ENCODE peak calls at places on chromosomes 6 and 20, in six cellular contexts. One of them, this sample, is unnamed.

GRCh38 chr6:151321438-151321837 is 69.9 kb downstream of the ZBTB2 start:
- DNase-seq in HCT116: no peak
- DNase-seq in mammary epithelial cell: no peak
- DNase-seq in GM12878: no peak
- DNase-seq in PC-3: no peak
- DNase-seq in IMR-90: no peak
- DNase-seq in this sample: no peak

GRCh38 chr6:32983964-32984638 is 15.7 kb downstream of the BRD2 start:
- DNase-seq in IMR-90: no peak
- DNase-seq in GM12878: no peak
- DNase-seq in mammary epithelial cell: no peak
- DNase-seq in PC-3: no peak
- DNase-seq in HCT116: no peak
- DNase-seq in this sample: no peak

GRCh38 chr6:90466191-90466940 is 120.5 kb downstream of the MAP3K7 start:
- DNase-seq in IMR-90: peak; percentile 16
- DNase-seq in mammary epithelial cell: peak; percentile 38
- DNase-seq in HCT116: no peak
- DNase-seq in PC-3: no peak
- DNase-seq in GM12878: no peak
- DNase-seq in this sample: peak; percentile 18

GRCh38 chr20:37969949-37970855 is 63.1 kb downstream of the TTI1 start:
- DNase-seq in mammary epithelial cell: peak; percentile 17
- DNase-seq in IMR-90: no peak
- DNase-seq in PC-3: peak; percentile 69
- DNase-seq in GM12878: no peak
- DNase-seq in HCT116: no peak
- DNase-seq in this sample: no peak

GRCh38 chr6:153002613-153003293 is at the start of gene MTRF1L:
- DNase-seq in PC-3: peak; percentile 95
- DNase-seq in HCT116: peak; percentile 94
- DNase-seq in mammary epithelial cell: peak; percentile 95
- DNase-seq in IMR-90: peak; percentile 97
- DNase-seq in GM12878: peak; percentile 82
- DNase-seq in this sample: peak; percentile 93

GRCh38 chr20:35192071-35192872 is 20.4 kb downstream of the PROCR start:
- DNase-seq in mammary epithelial cell: peak; percentile 4
- DNase-seq in GM12878: no peak
- DNase-seq in HCT116: no peak
- DNase-seq in PC-3: peak; percentile 88
- DNase-seq in IMR-90: peak; percentile 41
- DNase-seq in this sample: no peak

GRCh38 chr6:28501259-28501658 is 14.3 kb downstream of the GPX6 start:
- DNase-seq in IMR-90: no peak
- DNase-seq in mammary epithelial cell: no peak
- DNase-seq in PC-3: no peak
- DNase-seq in HCT116: no peak
- DNase-seq in GM12878: no peak
- DNase-seq in this sample: no peak

GRCh38 chr20:25247100-25247665 is 702 bp upstream of the PYGB start:
- DNase-seq in IMR-90: peak; percentile 60
- DNase-seq in HCT116: peak; percentile 37
- DNase-seq in GM12878: no peak
- DNase-seq in mammary epithelial cell: peak; percentile 59
- DNase-seq in PC-3: peak; percentile 70
- DNase-seq in this sample: peak; percentile 95

GRCh38 chr6:38262609-38263008 is 377.1 kb downstream of the BTBD9 start:
- DNase-seq in GM12878: no peak
- DNase-seq in mammary epithelial cell: peak; percentile 60
- DNase-seq in IMR-90: peak; percentile 74
- DNase-seq in HCT116: no peak
- DNase-seq in PC-3: peak; percentile 83
- DNase-seq in this sample: peak; percentile 69

GRCh38 chr6:4583026-4583425 is 193.2 kb upstream of the CDYL start:
- DNase-seq in GM12878: no peak
- DNase-seq in PC-3: no peak
- DNase-seq in IMR-90: no peak
- DNase-seq in HCT116: no peak
- DNase-seq in mammary epithelial cell: no peak
- DNase-seq in this sample: no peak

GRCh38 chr6:56370591-56371198 is 123.3 kb upstream of the COL21A1 start:
- DNase-seq in IMR-90: peak; percentile 87
- DNase-seq in GM12878: peak; percentile 34
- DNase-seq in PC-3: peak; percentile 89
- DNase-seq in mammary epithelial cell: peak; percentile 92
- DNase-seq in HCT116: no peak
- DNase-seq in this sample: peak; percentile 53

GRCh38 chr6:154232013-154232920 is 124.3 kb downstream of the IPCEF1 start:
- DNase-seq in HCT116: no peak
- DNase-seq in GM12878: no peak
- DNase-seq in mammary epithelial cell: no peak
- DNase-seq in PC-3: peak; percentile 65
- DNase-seq in IMR-90: peak; percentile 39
- DNase-seq in this sample: peak; percentile 65

GRCh38 chr6:42043787-42044475 is 6.4 kb upstream of the TAF8 start:
- DNase-seq in PC-3: peak; percentile 92
- DNase-seq in GM12878: peak; percentile 68
- DNase-seq in IMR-90: peak; percentile 79
- DNase-seq in HCT116: peak; percentile 62
- DNase-seq in mammary epithelial cell: peak; percentile 76
- DNase-seq in this sample: peak; percentile 97

GRCh38 chr20:51354769-51355319 is 187.7 kb downstream of the NFATC2 start:
- DNase-seq in IMR-90: peak; percentile 84
- DNase-seq in HCT116: no peak
- DNase-seq in GM12878: no peak
- DNase-seq in PC-3: peak; percentile 98
- DNase-seq in mammary epithelial cell: no peak
- DNase-seq in this sample: peak; percentile 91

GRCh38 chr6:124577734-124578281 is 384.4 kb upstream of the RNF217 start:
- DNase-seq in HCT116: no peak
- DNase-seq in PC-3: no peak
- DNase-seq in mammary epithelial cell: no peak
- DNase-seq in IMR-90: no peak
- DNase-seq in GM12878: no peak
- DNase-seq in this sample: no peak

GRCh38 chr20:21739682-21740081 is 34.2 kb downstream of the PAX1 start:
- DNase-seq in IMR-90: no peak
- DNase-seq in mammary epithelial cell: no peak
- DNase-seq in PC-3: no peak
- DNase-seq in GM12878: no peak
- DNase-seq in HCT116: no peak
- DNase-seq in this sample: no peak

GRCh38 chr20:31674895-31675827 is 37.4 kb downstream of the COX4I2 start:
- DNase-seq in GM12878: no peak
- DNase-seq in mammary epithelial cell: peak; percentile 78
- DNase-seq in HCT116: no peak
- DNase-seq in IMR-90: peak; percentile 64
- DNase-seq in PC-3: peak; percentile 86
- DNase-seq in this sample: peak; percentile 90

GRCh38 chr20:58895099-58895795 is 42.7 kb downstream of the GNAS start:
- DNase-seq in PC-3: no peak
- DNase-seq in IMR-90: no peak
- DNase-seq in GM12878: no peak
- DNase-seq in HCT116: no peak
- DNase-seq in mammary epithelial cell: no peak
- DNase-seq in this sample: no peak
- H3K4me1 ChIP-seq in PC-3: peaks cover 25% of the 10 kb centered on the region
- H3K4me1 ChIP-seq in IMR-90: peaks cover 19% of the 10 kb centered on the region
- H3K4me1 ChIP-seq in GM12878: peaks cover 14% of the 10 kb centered on the region
- H3K4me1 ChIP-seq in HCT116: peaks cover 21% of the 10 kb centered on the region
- H3K4me1 ChIP-seq in mammary epithelial cell: peaks cover 28% of the 10 kb centered on the region
- H3K4me1 ChIP-seq in this sample: peaks cover 33% of the 10 kb centered on the region

DNA sequence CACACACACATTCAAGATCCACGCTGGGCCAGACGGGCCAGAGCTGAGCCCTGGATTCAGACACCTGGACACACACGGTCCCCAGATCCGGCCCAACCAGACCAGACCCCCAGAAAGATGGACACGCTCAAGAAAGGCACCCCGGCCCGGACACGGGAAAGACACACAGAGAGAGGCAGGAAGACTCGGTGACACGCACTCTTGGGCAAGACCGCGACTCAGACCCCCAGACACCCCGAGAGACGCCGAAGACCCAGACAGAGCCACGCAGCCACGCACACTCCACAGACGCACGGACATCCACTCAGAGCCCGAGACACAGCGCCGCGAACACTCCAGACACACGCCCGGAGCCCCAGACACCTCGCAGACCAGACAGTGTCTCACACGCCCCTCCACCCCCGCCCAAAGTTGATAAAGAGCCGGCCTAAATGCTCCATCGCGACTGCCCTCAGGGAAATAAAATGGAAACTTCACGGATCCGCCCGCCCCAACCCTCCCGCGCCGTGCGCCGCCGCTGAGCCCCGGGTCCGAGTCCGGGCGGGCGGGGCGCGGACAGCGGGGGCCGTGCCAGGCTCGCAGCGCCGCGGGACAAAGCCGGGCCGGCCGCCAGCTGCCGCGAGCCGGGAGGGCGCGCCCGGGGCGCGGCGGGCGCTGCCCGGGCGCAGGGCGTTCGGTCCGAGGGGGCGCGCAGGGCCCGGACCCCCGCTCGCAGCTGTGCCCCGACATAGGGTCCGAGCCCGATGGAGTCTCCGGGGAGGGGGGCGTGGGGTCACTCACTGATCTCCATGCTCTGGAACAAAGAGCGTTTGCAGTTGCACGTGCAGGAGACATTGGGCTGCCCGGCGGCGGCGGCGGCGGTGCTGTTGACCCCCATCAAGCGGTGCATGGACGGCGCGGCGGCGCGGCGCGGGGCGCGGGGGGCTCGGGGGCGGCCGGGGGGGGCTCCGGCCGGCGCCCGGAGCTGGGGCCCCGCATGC is 831 bp downstream of the PMEPA1 start:
- DNase-seq in GM12878: no peak
- DNase-seq in mammary epithelial cell: no peak
- DNase-seq in HCT116: no peak
- DNase-seq in IMR-90: peak; percentile 19
- DNase-seq in PC-3: no peak
- DNase-seq in this sample: peak; percentile 94
- H3K4me3 ChIP-seq in GM12878: peak overlapping the region; percentile 16
- H3K4me3 ChIP-seq in mammary epithelial cell: peak overlapping the region; percentile 94
- H3K4me3 ChIP-seq in HCT116: no peak overlapping the region
- H3K4me3 ChIP-seq in IMR-90: peak overlapping the region; percentile 76
- H3K4me3 ChIP-seq in PC-3: peak overlapping the region; percentile 93
- H3K4me3 ChIP-seq in this sample: peak overlapping the region; percentile 95

GRCh38 chr6:165098165-165098564 is 211.2 kb downstream of the C6orf118 start:
- DNase-seq in PC-3: no peak
- DNase-seq in IMR-90: no peak
- DNase-seq in GM12878: no peak
- DNase-seq in mammary epithelial cell: no peak
- DNase-seq in HCT116: no peak
- DNase-seq in this sample: no peak
- H3K4me2 ChIP-seq in PC-3: no peak overlapping the region
- H3K4me2 ChIP-seq in IMR-90: no peak overlapping the region
- H3K4me2 ChIP-seq in GM12878: no peak overlapping the region
- H3K4me2 ChIP-seq in mammary epithelial cell: no peak overlapping the region
- H3K4me2 ChIP-seq in HCT116: no peak overlapping the region
- H3K4me2 ChIP-seq in this sample: no peak overlapping the region

GRCh38 chr6:105494688-105495087 is 91.8 kb upstream of the PREP start:
- DNase-seq in mammary epithelial cell: no peak
- DNase-seq in HCT116: no peak
- DNase-seq in GM12878: no peak
- DNase-seq in PC-3: no peak
- DNase-seq in IMR-90: no peak
- DNase-seq in this sample: no peak
- H3K4me1 ChIP-seq in mammary epithelial cell: peaks cover 6% of the 10 kb centered on the region
- H3K4me1 ChIP-seq in HCT116: no peaks in the 10 kb centered on the region
- H3K4me1 ChIP-seq in GM12878: peaks cover 39% of the 10 kb centered on the region
- H3K4me1 ChIP-seq in PC-3: no peaks in the 10 kb centered on the region
- H3K4me1 ChIP-seq in IMR-90: no peaks in the 10 kb centered on the region
- H3K4me1 ChIP-seq in this sample: peaks cover 10% of the 10 kb centered on the region

GRCh38 chr6:1535295-1535694 is 74.4 kb upstream of the FOXC1 start:
- DNase-seq in HCT116: no peak
- DNase-seq in IMR-90: no peak
- DNase-seq in GM12878: no peak
- DNase-seq in PC-3: peak; percentile 77
- DNase-seq in mammary epithelial cell: peak; percentile 17
- DNase-seq in this sample: no peak
- H3K4me3 ChIP-seq in HCT116: no peak overlapping the region
- H3K4me3 ChIP-seq in IMR-90: no peak overlapping the region
- H3K4me3 ChIP-seq in GM12878: no peak overlapping the region
- H3K4me3 ChIP-seq in PC-3: no peak overlapping the region
- H3K4me3 ChIP-seq in mammary epithelial cell: no peak overlapping the region
- H3K4me3 ChIP-seq in this sample: no peak overlapping the region

DNA sequence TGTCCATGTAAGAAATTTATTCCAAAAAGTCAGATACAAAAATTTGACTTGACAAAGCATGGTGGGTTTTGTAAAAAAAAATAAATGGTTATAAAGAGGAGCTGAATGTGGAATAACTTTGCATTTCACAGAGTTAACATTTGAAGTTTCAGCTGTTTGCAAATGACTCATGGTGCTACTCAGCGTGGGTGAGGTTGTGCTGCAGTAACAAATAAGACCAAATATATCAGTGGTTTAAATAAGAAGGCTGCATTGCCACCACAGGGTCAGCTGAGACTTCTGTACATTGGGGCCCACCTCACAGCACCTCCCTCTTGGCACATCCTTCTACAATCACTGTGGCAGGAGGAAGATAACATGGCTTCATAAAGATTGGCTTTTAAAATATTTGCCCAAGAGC is 272.5 kb upstream of the SULF2 start:
- DNase-seq in PC-3: no peak
- DNase-seq in IMR-90: no peak
- DNase-seq in GM12878: no peak
- DNase-seq in HCT116: no peak
- DNase-seq in mammary epithelial cell: no peak
- DNase-seq in this sample: no peak
- H3K4me2 ChIP-seq in PC-3: no peak overlapping the region
- H3K4me2 ChIP-seq in IMR-90: no peak overlapping the region
- H3K4me2 ChIP-seq in GM12878: no peak overlapping the region
- H3K4me2 ChIP-seq in HCT116: no peak overlapping the region
- H3K4me2 ChIP-seq in mammary epithelial cell: no peak overlapping the region
- H3K4me2 ChIP-seq in this sample: no peak overlapping the region

This sample was measured in osteoblast.